ENCODE peak calls at places on chromosomes 13 and 19, in eight cellular contexts. G is HepG2, K is IMR-90, O is heart left ventricle, Q is esophagus squamous epithelium, W is HCT116, D is NB4, C is K562. P is an unnamed sample.

GRCh38 chr19:12792048-12792852 is 964 bp downstream of the JUNB start:
- DNase-seq in G (peak), K (peak), O (peak), Q (no peak), W (no peak), D (peak), C (peak), P (no peak)

GRCh38 chr13:32264407-32264806 is 50.8 kb downstream of the ZAR1L start:
- DNase-seq in G (no peak), K (peak), O (peak), Q (no peak), W (no peak), D (no peak), C (no peak), P (no peak)

GRCh38 chr19:35560271-35560670 is 3.2 kb downstream of the ATP4A start:
- DNase-seq in G (no peak), K (no peak), O (no peak), Q (no peak), W (no peak), D (no peak), C (no peak), P (no peak)

GRCh38 chr13:19984430-19985218 is 26.1 kb downstream of the ZMYM2 start:
- DNase-seq in G (peak), K (peak), O (no peak), Q (no peak), W (peak), D (peak), C (peak), P (peak)

GRCh38 chr19:48780684-48781391 is 25.5 kb downstream of the FGF21 start:
- DNase-seq in G (peak), K (peak), O (no peak), Q (no peak), W (no peak), D (peak), C (peak), P (no peak)

GRCh38 chr19:44847144-44848035 is 1.3 kb downstream of the NECTIN2 start:
- DNase-seq in G (peak), K (peak), O (peak), Q (no peak), W (peak), D (no peak), C (peak), P (no peak)

GRCh38 chr19:57282011-57282636 is 1.8 kb downstream of the ZNF460 start:
- DNase-seq in G (no peak), K (no peak), O (no peak), Q (no peak), W (no peak), D (no peak), C (no peak), P (peak)

GRCh38 chr19:45145270-45146189 is 15.3 kb downstream of the NKPD1 start:
- DNase-seq in G (no peak), K (no peak), O (no peak), Q (no peak), W (no peak), D (no peak), C (no peak), P (no peak)

GRCh38 chr13:97388385-97388784 is 45.6 kb upstream of the RAP2A start:
- DNase-seq in G (no peak), K (no peak), O (no peak), Q (no peak), W (no peak), D (peak), C (no peak), P (no peak)

GRCh38 chr13:26985285-26985878 is 186.2 kb downstream of the USP12 start:
- DNase-seq in G (peak), K (peak), O (no peak), Q (no peak), W (peak), D (peak), C (peak), P (peak)

GRCh38 chr13:98826156-98826555 is 73.7 kb upstream of the SLC15A1 start:
- DNase-seq in G (no peak), K (peak), O (no peak), Q (no peak), W (no peak), D (no peak), C (no peak), P (no peak)

GRCh38 chr13:114112826-114113322 is 19.5 kb downstream of the RASA3 start:
- DNase-seq in G (no peak), K (no peak), O (no peak), Q (no peak), W (no peak), D (peak), C (no peak), P (no peak)

GRCh38 chr13:72586519-72586918 is 140.9 kb downstream of the MZT1 start:
- DNase-seq in G (no peak), K (no peak), O (no peak), Q (no peak), W (no peak), D (no peak), C (no peak), P (no peak)

GRCh38 chr13:32903720-32904119 is 112.5 kb upstream of the KL start:
- DNase-seq in G (no peak), K (no peak), O (no peak), Q (no peak), W (no peak), D (no peak), C (no peak), P (no peak)

GRCh38 chr19:51729781-51730180 is 6.0 kb upstream of the HAS1 start:
- DNase-seq in G (no peak), K (no peak), O (no peak), Q (no peak), W (no peak), D (no peak), C (no peak), P (no peak)

GRCh38 chr13:88908896-88909535 is 1237.8 kb downstream of the SLITRK5 start:
- DNase-seq in G (no peak), K (no peak), O (no peak), Q (no peak), W (no peak), D (no peak), C (no peak), P (no peak)

GRCh38 chr13:101916108-101916757 is 463.8 kb downstream of the ITGBL1 start:
- DNase-seq in G (no peak), K (no peak), O (peak), Q (no peak), W (no peak), D (no peak), C (peak), P (no peak)

GRCh38 chr13:25541434-25542123 is 169.8 kb downstream of the ATP8A2 start:
- DNase-seq in G (no peak), K (no peak), O (no peak), Q (no peak), W (no peak), D (peak), C (peak), P (no peak)

GRCh38 chr19:19997656-19998268 is 41.5 kb downstream of the ZNF682 start:
- DNase-seq in G (no peak), K (no peak), O (peak), Q (no peak), W (no peak), D (peak), C (peak), P (peak)

GRCh38 chr13:49253310-49253709 is 5.6 kb downstream of the CDADC1 start:
- DNase-seq in G (no peak), K (no peak), O (no peak), Q (no peak), W (no peak), D (peak), C (no peak), P (no peak)

GRCh38 chr13:53005631-53006030 is 23.0 kb upstream of the OLFM4 start:
- DNase-seq in G (no peak), K (no peak), O (no peak), Q (no peak), W (no peak), D (no peak), C (no peak), P (no peak)

GRCh38 chr19:37963190-37963947 is 56.4 kb downstream of the SIPA1L3 start:
- DNase-seq in G (peak), K (peak), O (no peak), Q (no peak), W (no peak), D (peak), C (no peak), P (no peak)

GRCh38 chr13:35485451-35485850 is 9.0 kb upstream of the MAB21L1 start:
- DNase-seq in G (no peak), K (no peak), O (no peak), Q (no peak), W (no peak), D (no peak), C (no peak), P (no peak)

GRCh38 chr19:7550987-7551761 is 15.7 kb downstream of the PNPLA6 start:
- DNase-seq in G (no peak), K (peak), O (no peak), Q (no peak), W (peak), D (peak), C (peak), P (no peak)

GRCh38 chr13:23018143-23018542 is 162.6 kb upstream of the SGCG start:
- DNase-seq in G (no peak), K (no peak), O (no peak), Q (no peak), W (no peak), D (no peak), C (no peak), P (no peak)

GRCh38 chr13:34435338-34435737 is 506.7 kb upstream of the NBEA start:
- DNase-seq in G (no peak), K (no peak), O (no peak), Q (no peak), W (peak), D (peak), C (no peak), P (no peak)

GRCh38 chr13:48253849-48254248 is 20.8 kb downstream of the ITM2B start:
- DNase-seq in G (peak), K (no peak), O (no peak), Q (no peak), W (no peak), D (no peak), C (no peak), P (no peak)

GRCh38 chr19:35066691-35067563 is 25.4 kb downstream of the HPN start:
- DNase-seq in G (peak), K (peak), O (peak), Q (peak), W (peak), D (peak), C (peak), P (peak)

GRCh38 chr13:77048592-77048991 is 21.6 kb upstream of the FBXL3 start:
- DNase-seq in G (no peak), K (no peak), O (no peak), Q (no peak), W (no peak), D (peak), C (no peak), P (no peak)

GRCh38 chr13:79874396-79875360 is 393.7 kb downstream of the NDFIP2 start:
- DNase-seq in G (no peak), K (peak), O (no peak), Q (no peak), W (no peak), D (no peak), C (no peak), P (no peak)

GRCh38 chr13:92573467-92574057 is 653.0 kb upstream of the GPC6 start:
- DNase-seq in G (peak), K (peak), O (no peak), Q (no peak), W (no peak), D (peak), C (peak), P (peak)

GRCh38 chr13:107370036-107370785 is 802.3 kb upstream of the ARGLU1 start:
- DNase-seq in G (no peak), K (peak), O (no peak), Q (no peak), W (no peak), D (no peak), C (no peak), P (peak)

GRCh38 chr13:101514100-101514499 is 61.6 kb downstream of the ITGBL1 start:
- DNase-seq in G (no peak), K (no peak), O (no peak), Q (no peak), W (no peak), D (no peak), C (no peak), P (no peak)

GRCh38 chr19:34505321-34506025 is 23.9 kb downstream of the WTIP start:
- DNase-seq in G (no peak), K (no peak), O (no peak), Q (no peak), W (no peak), D (no peak), C (no peak), P (no peak)

GRCh38 chr13:66835040-66835628 is 395.0 kb downstream of the PCDH9 start:
- DNase-seq in G (peak), K (peak), O (peak), Q (no peak), W (no peak), D (no peak), C (peak), P (no peak)

GRCh38 chr19:2282062-2282861 is at the start of gene PEAK3:
- DNase-seq in G (no peak), K (peak), O (peak), Q (peak), W (no peak), D (peak), C (peak), P (no peak)

GRCh38 chr19:41442473-41443360 is at the start of gene ERICH4:
- DNase-seq in G (no peak), K (no peak), O (no peak), Q (no peak), W (no peak), D (no peak), C (no peak), P (no peak)

GRCh38 chr19:16587031-16588023 is 15.1 kb upstream of the SLC35E1 start:
- DNase-seq in G (no peak), K (peak), O (no peak), Q (no peak), W (no peak), D (peak), C (no peak), P (no peak)

GRCh38 chr19:289651-290538 is 1.3 kb downstream of the PLPP2 start:
- DNase-seq in G (peak), K (peak), O (peak), Q (no peak), W (peak), D (no peak), C (peak), P (peak)
- TF ChIP-seq POLR2A in G (no peak), K (no peak), O (no peak), Q (no peak), W (no peak), D (no peak), C (no peak), P (no peak)

DNA sequence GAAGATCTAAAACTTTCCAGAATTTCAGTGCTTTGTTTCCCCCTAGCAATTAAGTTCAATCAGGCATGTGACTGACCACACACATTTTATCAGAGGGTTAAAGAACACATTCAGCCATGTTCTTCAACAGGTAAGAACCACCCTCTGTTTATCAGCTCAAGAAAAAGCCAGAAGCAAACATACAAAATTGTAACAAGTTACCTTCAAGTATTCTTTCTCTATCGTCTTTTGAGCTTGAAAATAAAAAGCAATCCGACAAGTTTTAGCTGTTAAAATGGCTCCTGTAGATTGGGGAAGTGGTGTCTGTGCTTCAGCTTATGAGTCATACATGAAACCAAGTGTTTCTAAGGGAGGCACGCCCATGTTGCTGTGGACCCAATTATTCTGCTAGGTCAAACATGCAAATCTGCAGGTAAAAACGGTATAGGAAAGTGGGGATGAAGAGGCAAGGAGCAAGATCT is at the start of gene ELF1:
- DNase-seq in G (peak), K (peak), O (no peak), Q (peak), W (peak), D (peak), C (peak), P (peak)
- TF ChIP-seq POLR2A in G (peak), K (no peak), O (no peak), Q (peak), W (peak), D (peak), C (peak), P (no peak)

DNA sequence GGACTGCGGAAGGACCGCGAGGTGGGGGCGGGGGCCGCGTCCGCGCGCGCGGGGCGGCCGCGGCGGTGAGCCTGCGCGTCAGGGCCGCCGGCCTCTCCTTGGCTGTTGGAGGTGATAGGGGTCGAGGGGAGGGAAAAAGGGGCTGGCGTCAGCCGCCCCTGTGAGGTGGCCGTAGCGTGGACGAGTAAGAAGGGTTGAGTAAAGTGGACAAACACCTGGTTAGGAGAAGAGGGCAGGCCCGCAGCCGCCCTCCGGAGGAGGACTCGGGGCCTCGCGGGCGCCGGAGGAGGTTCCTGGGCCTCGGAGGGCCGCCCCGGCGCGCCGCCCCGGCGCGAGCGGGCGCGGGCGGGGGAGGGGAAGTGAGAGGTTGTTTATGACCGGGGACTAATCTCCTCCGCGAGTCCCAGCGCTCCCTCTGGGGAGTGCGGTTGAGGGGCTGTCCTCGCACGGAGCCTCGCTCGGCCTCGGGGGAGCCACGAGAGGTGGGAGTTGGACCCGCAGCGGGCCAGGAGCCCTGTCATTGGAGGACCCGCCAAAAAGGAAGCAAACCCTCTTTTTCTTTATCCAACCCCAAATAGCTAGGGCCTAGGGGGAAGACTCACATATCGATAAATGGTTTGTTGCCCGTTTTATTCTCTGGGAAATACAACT is 597 bp upstream of the INTS6 start:
- DNase-seq in G (peak), K (no peak), O (peak), Q (peak), W (no peak), D (peak), C (peak), P (peak)
- TF ChIP-seq POLR2A in G (peak), K (no peak), O (peak), Q (peak), W (no peak), D (no peak), C (peak), P (peak)

GRCh38 chr19:40286235-40286530 is 1.0 kb upstream of the AKT2 start:
- DNase-seq in G (no peak), K (no peak), O (no peak), Q (no peak), W (no peak), D (no peak), C (no peak), P (no peak)

GRCh38 chr19:40286674-40287421 is 1.7 kb upstream of the AKT2 start:
- DNase-seq in G (no peak), K (no peak), O (no peak), Q (no peak), W (no peak), D (no peak), C (no peak), P (no peak)

GRCh38 chr19:40284251-40284500 is 969 bp downstream of the AKT2 start:
- DNase-seq in G (no peak), K (no peak), O (no peak), Q (no peak), W (no peak), D (no peak), C (no peak), P (no peak)

GRCh38 chr19:40284501-40285352 is at the start of gene AKT2:
- DNase-seq in G (no peak), K (peak), O (no peak), Q (no peak), W (no peak), D (peak), C (peak), P (peak)

DNA sequence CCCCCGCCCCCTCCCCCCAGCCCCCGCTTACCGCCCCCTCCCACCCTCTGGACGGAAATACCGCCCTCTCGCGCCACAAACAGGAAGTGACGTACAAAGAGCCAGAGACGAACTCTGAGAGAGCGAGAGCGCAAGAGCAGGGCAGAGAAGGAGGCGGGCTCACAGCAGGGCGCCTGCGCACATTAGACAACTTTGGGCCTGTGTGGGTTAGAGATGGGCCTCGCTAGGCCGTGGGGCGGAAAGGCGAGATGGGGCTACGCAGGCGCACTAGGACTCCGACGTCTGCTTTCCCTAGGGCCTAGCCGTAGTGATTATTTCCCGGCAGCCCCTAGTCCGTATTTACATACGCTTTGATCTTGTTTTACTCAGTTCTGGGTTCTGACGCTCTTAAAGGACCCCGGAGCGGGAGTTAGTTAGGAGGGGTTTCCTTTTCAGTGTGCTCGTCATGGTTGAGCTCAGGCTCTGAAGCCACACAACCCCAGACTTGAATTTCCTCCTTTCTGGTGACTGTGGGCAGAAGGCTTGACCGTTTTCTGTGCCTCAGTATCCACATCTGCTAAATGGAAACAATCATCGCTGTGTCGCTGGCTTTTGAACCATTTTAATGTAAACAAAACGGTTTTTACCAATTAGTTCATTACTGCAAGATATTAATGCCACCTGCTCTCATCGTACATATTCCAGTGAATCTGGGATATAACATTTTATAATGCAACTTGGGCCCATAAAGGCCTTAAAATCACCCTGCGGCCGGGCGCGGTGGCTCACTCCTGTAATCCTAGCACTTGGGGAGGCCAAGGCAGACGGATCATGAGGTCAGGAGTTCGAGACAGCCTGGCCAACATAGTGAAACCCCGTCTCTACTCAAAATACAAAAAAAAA is 449 bp upstream of the AKT2 start:
- DNase-seq in G (peak), K (peak), O (peak), Q (peak), W (peak), D (peak), C (peak), P (peak)
- TF ChIP-seq POLR2A in G (peak), K (peak), O (no peak), Q (peak), W (peak), D (peak), C (peak), P (no peak)

GRCh38 chr13:44364601-44365000 is 9.0 kb upstream of the SERP2 start:
- DNase-seq in G (peak), K (peak), O (no peak), Q (no peak), W (peak), D (no peak), C (no peak), P (peak)
- TF ChIP-seq POLR2A in G (no peak), K (no peak), O (no peak), Q (no peak), W (no peak), D (no peak), C (no peak), P (no peak)

GRCh38 chr19:13979686-13980085 is 26.4 kb downstream of the RFX1 start:
- DNase-seq in G (no peak), K (no peak), O (no peak), Q (no peak), W (no peak), D (no peak), C (no peak), P (no peak)

GRCh38 chr19:13978721-13979191 is 26.4 kb downstream of the DCAF15 start:
- DNase-seq in G (no peak), K (no peak), O (no peak), Q (no peak), W (no peak), D (no peak), C (no peak), P (no peak)

GRCh38 chr19:13977803-13978202 is 25.5 kb downstream of the DCAF15 start:
- DNase-seq in G (no peak), K (no peak), O (no peak), Q (no peak), W (no peak), D (no peak), C (no peak), P (no peak)

GRCh38 chr19:13979224-13979623 is 26.9 kb downstream of the RFX1 start:
- DNase-seq in G (no peak), K (no peak), O (no peak), Q (no peak), W (no peak), D (no peak), C (no peak), P (no peak)

GRCh38 chr19:13978306-13978705 is 26.0 kb downstream of the DCAF15 start:
- DNase-seq in G (no peak), K (no peak), O (peak), Q (no peak), W (no peak), D (no peak), C (peak), P (no peak)
- TF ChIP-seq POLR2A in G (no peak), K (no peak), O (no peak), Q (no peak), W (no peak), D (no peak), C (no peak), P (no peak)

P was measured in H54.